ENCODE peak calls at places on chromosomes 16 and 17, in ten cellular contexts. C, D, Z, R, H, W, F, I, M and E are unnamed samples.

GRCh38 chr16:86343111-86343642 is 167.2 kb upstream of the FOXF1 start:
- DNase-seq in H (no peak), I (peak), R (no peak), D (peak), Z (peak), M (no peak), C (no peak), F (peak), W (no peak), E (peak)

GRCh38 chr17:5584383-5584951 is at the start of gene NLRP1:
- DNase-seq in D (peak), M (peak), C (peak), R (no peak), Z (peak), H (peak), I (peak), W (peak), F (peak), E (peak)

GRCh38 chr17:48283390-48283789 is 146.6 kb downstream of the SKAP1 start:
- DNase-seq in D (no peak), W (no peak), H (no peak), M (no peak), I (no peak), C (no peak), F (no peak), Z (no peak), R (no peak), E (no peak)

GRCh38 chr17:59357219-59357699 is 25.8 kb downstream of the YPEL2 start:
- DNase-seq in Z (peak), C (no peak), I (peak), M (no peak), F (no peak), R (no peak), D (no peak), W (no peak), H (no peak), E (no peak)

GRCh38 chr16:62077998-62078397 is 41.8 kb upstream of the CDH8 start:
- DNase-seq in Z (no peak), D (no peak), W (no peak), H (no peak), R (peak), C (no peak), M (no peak), F (no peak), I (no peak), E (peak)

GRCh38 chr17:72588561-72588960 is 467.7 kb downstream of the SOX9 start:
- DNase-seq in H (no peak), F (no peak), M (no peak), R (no peak), C (no peak), Z (no peak), D (peak), W (no peak), I (no peak), E (no peak)

GRCh38 chr16:14337303-14338191 is 266.4 kb downstream of the MRTFB start:
- DNase-seq in W (no peak), R (no peak), I (peak), H (no peak), D (peak), F (peak), M (no peak), Z (peak), C (no peak), E (no peak)

GRCh38 chr17:36608794-36609497 is 7.6 kb downstream of the MRM1 start:
- DNase-seq in C (no peak), M (no peak), Z (peak), W (no peak), F (peak), I (peak), D (peak), H (peak), R (no peak), E (peak)

GRCh38 chr16:55552621-55553020 is 13.9 kb upstream of the CAPNS2 start:
- DNase-seq in H (no peak), D (peak), M (no peak), I (peak), C (peak), W (no peak), Z (peak), F (no peak), R (no peak), E (peak)

GRCh38 chr16:78607465-78607864 is 508.0 kb downstream of the WWOX start:
- DNase-seq in M (no peak), I (peak), D (peak), Z (peak), R (no peak), H (no peak), F (no peak), C (no peak), W (no peak), E (peak)

GRCh38 chr17:46024590-46024989 is 25.5 kb downstream of the STH start:
- DNase-seq in D (no peak), W (no peak), F (peak), M (no peak), I (no peak), Z (no peak), H (no peak), C (no peak), R (no peak), E (no peak)

GRCh38 chr16:4534151-4534790 is 4.3 kb downstream of the CDIP1 start:
- DNase-seq in H (no peak), M (no peak), R (no peak), D (no peak), C (no peak), F (peak), I (no peak), W (peak), Z (no peak), E (no peak)

GRCh38 chr16:53726625-53727024 is 22.7 kb downstream of the FTO start:
- DNase-seq in C (no peak), F (no peak), I (no peak), R (no peak), H (no peak), Z (no peak), M (no peak), D (no peak), W (no peak), E (peak)

GRCh38 chr17:69284646-69285045 is 42.3 kb downstream of the ABCA5 start:
- DNase-seq in R (no peak), F (no peak), W (no peak), I (no peak), D (no peak), M (no peak), H (no peak), C (no peak), Z (no peak), E (no peak)

GRCh38 chr17:33169580-33170285 is 123.4 kb downstream of the ASIC2 start:
- DNase-seq in C (no peak), Z (no peak), D (peak), I (no peak), R (no peak), H (no peak), M (no peak), W (no peak), F (no peak), E (peak)

GRCh38 chr17:1203111-1203966 is 23.6 kb upstream of the ABR start:
- DNase-seq in H (no peak), Z (peak), I (peak), W (peak), M (peak), D (peak), F (peak), C (no peak), R (no peak), E (no peak)
- TF ChIP-seq CTCF in H (no peak), Z (peak), I (no peak), W (no peak), M (no peak), D (no peak), F (no peak), C (no peak), R (no peak), E (no peak)

DNA sequence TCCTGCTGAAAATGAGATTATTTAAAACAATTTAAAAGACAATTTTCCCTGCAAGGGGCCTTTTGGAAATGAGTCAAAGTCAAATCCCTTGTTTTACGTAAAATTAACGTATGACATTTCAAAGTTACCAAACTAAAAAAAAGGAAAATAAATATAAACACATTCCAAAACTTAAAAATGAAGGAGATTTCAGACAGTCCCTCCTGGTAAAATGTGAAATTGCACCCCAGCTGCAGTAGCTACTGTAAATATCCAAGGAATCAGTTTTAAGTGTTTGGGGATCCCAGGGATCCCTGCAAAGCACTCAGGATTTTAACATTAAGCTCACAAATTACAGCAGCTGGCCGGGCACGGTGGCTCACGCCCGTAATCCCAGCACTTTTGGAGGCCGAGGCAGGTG is 63.3 kb downstream of the NXN start:
- DNase-seq in M (no peak), R (no peak), H (no peak), W (no peak), C (no peak), F (no peak), I (no peak), Z (no peak), D (no peak), E (no peak)
- TF ChIP-seq CTCF in M (no peak), R (no peak), H (no peak), W (no peak), C (no peak), F (no peak), I (no peak), Z (no peak), D (no peak), E (peak)

GRCh38 chr17:4109424-4109823 is 33.4 kb downstream of the ZZEF1 start:
- DNase-seq in W (no peak), D (no peak), C (no peak), Z (no peak), F (no peak), I (no peak), H (no peak), M (no peak), R (no peak), E (no peak)
- TF ChIP-seq CTCF in W (no peak), D (no peak), C (no peak), Z (no peak), F (no peak), I (no peak), H (no peak), M (no peak), R (no peak), E (no peak)

DNA sequence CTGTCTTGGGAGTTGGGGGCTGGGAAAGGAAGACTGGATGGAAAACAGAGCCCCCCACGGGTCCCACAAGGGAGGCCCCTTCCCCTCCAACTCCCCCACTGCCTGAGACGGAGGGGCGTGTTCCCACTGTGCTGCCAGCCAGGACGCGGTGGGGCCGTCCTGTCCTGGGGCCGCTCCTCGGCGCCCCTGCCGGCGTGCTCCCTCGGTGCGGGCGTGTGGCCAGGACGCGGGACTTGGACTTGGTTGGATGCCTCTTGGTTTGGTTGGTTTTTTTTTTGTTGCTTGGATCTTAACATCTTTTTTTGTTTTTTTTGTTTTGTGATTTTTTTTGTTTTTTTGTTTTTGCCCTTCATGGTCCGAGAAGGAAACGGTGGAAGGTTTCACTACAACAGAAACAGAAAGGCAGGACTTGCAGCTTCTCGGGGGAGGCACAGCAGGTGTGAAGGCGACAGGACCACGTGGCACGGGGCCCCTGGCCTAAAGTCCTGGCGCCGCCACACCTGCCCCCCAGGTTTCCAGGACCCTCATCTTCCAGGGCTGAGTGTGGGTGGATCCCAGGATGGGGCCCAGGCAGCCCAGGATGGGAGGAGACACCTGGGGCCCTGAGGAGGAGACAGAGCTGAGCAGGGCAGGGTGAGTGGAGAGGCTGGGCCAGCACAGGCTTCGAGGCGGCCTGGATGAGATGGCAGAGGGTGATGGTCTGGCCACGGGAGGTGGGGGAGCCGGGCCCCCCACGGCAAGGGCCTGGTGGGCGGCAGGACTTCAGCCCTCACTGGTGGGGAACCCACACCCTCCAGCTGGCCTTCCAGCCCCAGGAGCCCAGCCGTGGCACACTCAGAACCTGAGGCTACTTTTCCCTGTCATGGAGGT is 16.1 kb downstream of the ENGASE start:
- DNase-seq in C (no peak), R (no peak), H (no peak), I (peak), W (no peak), F (no peak), D (peak), Z (peak), M (no peak), E (no peak)
- TF ChIP-seq CTCF in C (peak), R (peak), H (no peak), I (peak), W (no peak), F (no peak), D (peak), Z (peak), M (no peak), E (no peak)

DNA sequence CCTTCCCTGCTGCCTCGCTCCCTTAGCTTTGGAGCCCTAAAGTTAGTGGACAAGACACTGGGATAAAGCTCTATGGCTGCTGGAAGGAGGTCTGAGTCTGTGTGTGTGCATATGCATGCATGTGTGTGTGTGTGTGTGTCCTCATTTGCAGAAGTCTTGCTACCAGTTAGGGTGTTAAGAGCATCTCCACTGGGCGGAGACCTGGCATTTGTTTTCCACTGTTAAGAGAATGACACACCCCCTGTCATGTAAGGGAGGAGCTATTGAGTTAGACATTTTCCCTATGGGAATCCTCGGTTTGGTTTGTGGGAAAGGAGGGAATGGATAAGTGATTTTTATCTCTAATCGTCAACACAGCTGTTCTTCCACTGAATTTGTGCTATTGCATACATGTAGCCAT is 24.8 kb upstream of the ARHGAP23 start:
- DNase-seq in F (no peak), W (no peak), I (peak), M (no peak), H (no peak), C (no peak), Z (peak), R (no peak), D (peak), E (peak)
- TF ChIP-seq CTCF in F (no peak), W (no peak), I (no peak), M (no peak), H (no peak), C (no peak), Z (no peak), R (no peak), D (no peak), E (no peak)

GRCh38 chr17:28574536-28574935 is 2.2 kb downstream of the ALDOC start:
- DNase-seq in D (no peak), F (no peak), M (no peak), H (no peak), C (no peak), I (no peak), Z (no peak), R (no peak), W (no peak), E (no peak)
- TF ChIP-seq CTCF in D (no peak), F (no peak), M (no peak), H (peak), C (no peak), I (no peak), Z (no peak), R (no peak), W (no peak), E (no peak)